ENCODE peak calls at places on chromosomes 11 and 22, in nine cellular contexts. G, L, P, V, E, N, C, T and H are unnamed samples.

GRCh38 chr11:59746111-59746510 is 9.1 kb upstream of the STX3 start:
- DNase-seq in G (no peak), L (no peak), P (no peak), V (no peak), E (no peak), N (no peak), C (no peak), T (no peak), H (no peak)

GRCh38 chr11:79265756-79266322 is 175.0 kb downstream of the TENM4 start:
- DNase-seq in G (no peak), L (no peak), P (peak), V (no peak), E (no peak), N (no peak), C (no peak), T (no peak), H (no peak)

GRCh38 chr11:85768473-85769146 is 42.3 kb downstream of the SYTL2 start:
- DNase-seq in G (no peak), L (no peak), P (no peak), V (no peak), E (no peak), N (no peak), C (no peak), T (no peak), H (no peak)

GRCh38 chr22:17132112-17132511 is 11.0 kb upstream of the TMEM121B start:
- DNase-seq in G (no peak), L (no peak), P (no peak), V (no peak), E (no peak), N (no peak), C (peak), T (no peak), H (no peak)

GRCh38 chr11:44247508-44247907 is 62.4 kb downstream of the ALX4 start:
- DNase-seq in G (no peak), L (no peak), P (no peak), V (no peak), E (no peak), N (no peak), C (no peak), T (no peak), H (no peak)

GRCh38 chr11:93031386-93031785 is 61.9 kb downstream of the MTNR1B start:
- DNase-seq in G (no peak), L (no peak), P (no peak), V (no peak), E (peak), N (no peak), C (no peak), T (no peak), H (no peak)

GRCh38 chr11:16280256-16280682 is 76.1 kb downstream of the SOX6 start:
- DNase-seq in G (no peak), L (no peak), P (no peak), V (peak), E (no peak), N (no peak), C (peak), T (no peak), H (peak)

GRCh38 chr11:61919113-61919840 is 1.9 kb upstream of the RAB3IL1 start:
- DNase-seq in G (peak), L (peak), P (no peak), V (no peak), E (no peak), N (no peak), C (peak), T (no peak), H (no peak)

GRCh38 chr11:27234043-27234668 is 128.9 kb downstream of the CCDC34 start:
- DNase-seq in G (no peak), L (peak), P (peak), V (peak), E (no peak), N (no peak), C (peak), T (no peak), H (no peak)

GRCh38 chr22:42914511-42915076 is 57.5 kb upstream of the ARFGAP3 start:
- DNase-seq in G (no peak), L (no peak), P (no peak), V (no peak), E (no peak), N (no peak), C (no peak), T (no peak), H (no peak)

GRCh38 chr11:62273789-62274275 is 3.9 kb downstream of the SCGB2A2 start:
- DNase-seq in G (no peak), L (no peak), P (no peak), V (no peak), E (no peak), N (no peak), C (no peak), T (no peak), H (no peak)

GRCh38 chr11:8167796-8168195 is 1.0 kb downstream of the RIC3 start:
- DNase-seq in G (no peak), L (no peak), P (no peak), V (no peak), E (no peak), N (no peak), C (no peak), T (no peak), H (no peak)

GRCh38 chr11:14418801-14419417 is 59.9 kb upstream of the RRAS2 start:
- DNase-seq in G (no peak), L (no peak), P (no peak), V (no peak), E (no peak), N (no peak), C (no peak), T (peak), H (no peak)

GRCh38 chr22:30425616-30426394 is at the start of gene MTFP1:
- DNase-seq in G (peak), L (peak), P (no peak), V (peak), E (no peak), N (no peak), C (peak), T (peak), H (peak)

GRCh38 chr11:61111786-61112517 is 9.7 kb downstream of the CD5 start:
- DNase-seq in G (no peak), L (no peak), P (no peak), V (no peak), E (no peak), N (no peak), C (peak), T (no peak), H (no peak)

GRCh38 chr11:69559181-69559580 is 77.7 kb downstream of the LINC01488 start:
- DNase-seq in G (peak), L (no peak), P (no peak), V (no peak), E (no peak), N (no peak), C (no peak), T (no peak), H (no peak)

GRCh38 chr22:45709866-45710265 is 38.2 kb downstream of the ATXN10 start:
- DNase-seq in G (no peak), L (no peak), P (no peak), V (no peak), E (no peak), N (no peak), C (no peak), T (no peak), H (no peak)

GRCh38 chr22:49724893-49725489 is 102.7 kb downstream of the BRD1 start:
- DNase-seq in G (no peak), L (peak), P (peak), V (peak), E (no peak), N (no peak), C (no peak), T (peak), H (peak)
- TF ChIP-seq POLR2AphosphoS5 in G (no peak), L (no peak), P (no peak), V (no peak), E (no peak), N (no peak), C (no peak), T (no peak), H (no peak)

DNA sequence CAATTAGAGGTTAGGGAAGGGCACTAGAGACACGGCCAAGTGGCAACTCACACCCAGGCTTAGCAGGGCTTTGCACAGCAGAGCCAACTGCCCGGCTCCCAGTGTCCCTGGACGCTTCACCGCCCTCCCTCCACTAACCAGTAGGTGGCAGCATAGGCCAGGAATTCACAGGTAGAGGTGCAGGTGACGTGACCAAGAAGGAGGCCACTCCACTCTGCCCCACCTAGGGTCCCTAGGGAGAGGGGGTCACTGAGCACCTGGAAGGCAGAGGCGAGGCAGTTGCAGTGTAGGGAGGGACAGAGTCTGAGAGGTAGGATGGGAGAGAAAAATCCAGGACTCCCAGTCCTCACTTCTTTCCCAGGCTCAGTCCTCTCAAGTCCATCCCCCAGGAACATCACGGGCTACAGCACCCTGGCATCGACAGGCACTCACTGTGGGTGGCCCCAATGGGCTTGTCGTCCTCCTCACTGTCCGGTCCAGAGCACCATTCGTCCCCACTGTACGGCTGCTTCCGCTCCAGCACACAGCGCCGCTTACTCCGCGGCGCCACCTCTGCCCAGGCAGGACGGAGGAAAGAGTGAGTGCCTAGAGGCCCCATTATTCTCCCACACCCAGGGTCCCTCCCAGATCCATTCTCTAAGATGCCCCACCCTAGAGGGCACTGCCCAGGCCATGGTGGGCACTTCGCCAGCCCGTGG is 18.5 kb downstream of the BCL9L start:
- DNase-seq in G (no peak), L (peak), P (no peak), V (peak), E (no peak), N (peak), C (peak), T (peak), H (peak)
- TF ChIP-seq POLR2AphosphoS5 in G (no peak), L (no peak), P (peak), V (peak), E (no peak), N (peak), C (no peak), T (peak), H (no peak)

DNA sequence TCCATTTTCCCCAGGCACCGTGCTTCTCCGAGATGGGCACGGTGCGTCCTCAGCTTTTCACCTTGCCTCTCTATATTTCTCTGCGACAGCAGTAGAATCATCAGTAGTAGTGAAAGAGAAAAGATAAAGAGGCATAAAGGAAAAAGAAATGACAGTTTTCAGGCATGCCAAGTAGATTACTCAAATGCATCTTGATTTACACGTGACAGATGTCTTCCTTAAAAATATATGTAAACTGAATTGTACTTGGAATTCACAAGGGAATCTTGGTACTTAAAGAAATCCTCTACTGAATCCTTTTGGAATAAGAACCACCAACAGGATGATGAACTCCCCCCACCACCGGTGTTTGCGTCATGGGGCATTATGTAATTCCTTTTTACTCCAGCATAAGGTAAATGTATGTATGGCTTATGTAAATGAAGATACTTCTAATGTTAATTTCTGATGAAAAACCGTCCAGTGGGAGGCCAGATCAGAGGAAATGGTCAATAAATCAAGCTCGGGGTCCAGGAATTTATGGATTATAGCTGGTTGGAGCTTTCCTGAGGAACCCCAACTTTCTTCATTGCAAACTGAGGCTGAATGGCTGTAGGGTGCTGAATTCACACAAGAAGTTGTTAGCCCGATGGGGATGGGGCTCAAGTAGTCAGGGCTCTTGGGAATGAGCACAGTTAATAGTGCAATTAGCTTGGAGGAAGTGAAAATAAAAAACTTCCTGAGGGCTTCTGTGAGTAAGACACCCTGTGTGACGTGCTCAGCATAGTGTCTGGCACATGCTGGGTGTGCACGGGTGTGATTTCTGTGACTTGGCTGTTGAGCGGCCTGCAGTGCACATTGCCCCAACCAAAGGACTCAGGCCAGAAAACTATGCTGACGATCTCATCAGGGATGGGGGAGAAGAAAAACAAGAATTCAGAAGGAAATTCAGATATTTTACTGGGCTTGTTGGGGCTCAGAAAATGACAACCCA is 630.4 kb downstream of the OPCML start:
- DNase-seq in G (no peak), L (no peak), P (no peak), V (no peak), E (no peak), N (no peak), C (no peak), T (no peak), H (no peak)
- TF ChIP-seq POLR2AphosphoS5 in G (no peak), L (no peak), P (no peak), V (no peak), E (no peak), N (no peak), C (no peak), T (no peak), H (no peak)

GRCh38 chr11:67438121-67438902 is 830 bp upstream of the PTPRCAP start:
- DNase-seq in G (no peak), L (peak), P (no peak), V (peak), E (no peak), N (no peak), C (no peak), T (no peak), H (peak)

GRCh38 chr11:67441082-67441683 is 2.1 kb downstream of the CORO1B start:
- DNase-seq in G (no peak), L (no peak), P (no peak), V (no peak), E (no peak), N (no peak), C (no peak), T (no peak), H (no peak)

GRCh38 chr11:67441731-67442401 is 1.4 kb downstream of the CORO1B start:
- DNase-seq in G (no peak), L (no peak), P (no peak), V (no peak), E (no peak), N (no peak), C (no peak), T (no peak), H (no peak)

GRCh38 chr11:67439321-67440228 is 2.1 kb upstream of the PTPRCAP start:
- DNase-seq in G (no peak), L (no peak), P (no peak), V (peak), E (no peak), N (no peak), C (no peak), T (no peak), H (peak)

DNA sequence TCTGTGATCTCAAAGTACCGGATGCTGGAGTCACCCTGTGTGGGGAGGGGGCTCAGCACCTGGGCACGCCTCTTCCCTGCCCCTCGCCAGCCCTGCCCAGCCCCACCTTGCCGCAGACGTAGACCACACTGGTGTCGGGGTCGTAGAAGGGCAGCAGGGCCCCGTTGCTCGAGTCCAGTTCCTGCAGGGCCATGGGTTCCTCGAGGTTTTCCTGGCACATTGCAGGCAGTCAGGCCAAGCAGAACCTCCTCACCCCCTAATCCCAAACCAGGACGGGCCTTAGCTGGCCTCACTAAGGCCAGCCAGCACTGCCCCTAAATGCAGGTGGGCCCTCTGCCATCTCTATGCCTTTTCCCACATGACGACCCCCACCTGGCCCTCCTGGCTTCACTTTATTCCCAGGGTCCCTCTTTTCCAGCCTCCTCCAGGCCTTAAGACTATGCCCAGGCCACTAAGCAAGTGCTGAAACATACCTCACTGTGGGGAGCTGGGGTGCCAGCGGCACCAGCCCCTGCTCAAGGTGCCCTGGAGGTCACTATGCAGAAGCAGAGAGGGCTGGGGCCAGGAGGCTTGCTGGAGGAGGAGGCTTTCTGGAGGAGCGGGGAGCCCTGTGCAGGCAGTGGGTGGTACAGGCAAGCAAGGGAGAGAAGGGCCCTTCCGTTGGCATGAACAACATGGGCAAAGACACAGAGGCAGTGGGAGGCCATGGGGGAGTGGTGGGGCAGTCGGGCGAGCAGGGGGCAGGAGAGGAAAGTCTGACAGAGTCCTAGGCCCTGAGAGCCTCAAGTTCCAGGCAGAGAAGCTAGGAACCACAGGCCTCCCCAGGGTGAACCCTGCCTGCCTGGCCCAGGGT is 2.8 kb downstream of the CORO1B start:
- DNase-seq in G (no peak), L (no peak), P (no peak), V (no peak), E (no peak), N (no peak), C (no peak), T (no peak), H (no peak)
- TF ChIP-seq POLR2AphosphoS5 in G (no peak), L (no peak), P (no peak), V (no peak), E (peak), N (no peak), C (no peak), T (no peak), H (no peak)

GRCh38 chr11:32892355-32893090 is at the start of gene QSER1:
- DNase-seq in G (peak), L (peak), P (no peak), V (peak), E (no peak), N (peak), C (peak), T (peak), H (peak)

GRCh38 chr11:32893091-32893946 is 708 bp downstream of the QSER1 start:
- DNase-seq in G (peak), L (peak), P (no peak), V (peak), E (no peak), N (no peak), C (peak), T (peak), H (peak)

GRCh38 chr11:32891657-32892354 is 805 bp upstream of the QSER1 start:
- DNase-seq in G (no peak), L (no peak), P (no peak), V (no peak), E (no peak), N (no peak), C (no peak), T (no peak), H (no peak)

GRCh38 chr11:32895471-32895870 is 2.9 kb downstream of the QSER1 start:
- DNase-seq in G (no peak), L (no peak), P (no peak), V (no peak), E (no peak), N (no peak), C (no peak), T (no peak), H (no peak)

GRCh38 chr11:32893947-32894827 is 1.6 kb downstream of the QSER1 start:
- DNase-seq in G (no peak), L (no peak), P (no peak), V (peak), E (no peak), N (peak), C (no peak), T (peak), H (no peak)
- TF ChIP-seq POLR2AphosphoS5 in G (no peak), L (peak), P (no peak), V (peak), E (peak), N (peak), C (peak), T (peak), H (no peak)

DNA sequence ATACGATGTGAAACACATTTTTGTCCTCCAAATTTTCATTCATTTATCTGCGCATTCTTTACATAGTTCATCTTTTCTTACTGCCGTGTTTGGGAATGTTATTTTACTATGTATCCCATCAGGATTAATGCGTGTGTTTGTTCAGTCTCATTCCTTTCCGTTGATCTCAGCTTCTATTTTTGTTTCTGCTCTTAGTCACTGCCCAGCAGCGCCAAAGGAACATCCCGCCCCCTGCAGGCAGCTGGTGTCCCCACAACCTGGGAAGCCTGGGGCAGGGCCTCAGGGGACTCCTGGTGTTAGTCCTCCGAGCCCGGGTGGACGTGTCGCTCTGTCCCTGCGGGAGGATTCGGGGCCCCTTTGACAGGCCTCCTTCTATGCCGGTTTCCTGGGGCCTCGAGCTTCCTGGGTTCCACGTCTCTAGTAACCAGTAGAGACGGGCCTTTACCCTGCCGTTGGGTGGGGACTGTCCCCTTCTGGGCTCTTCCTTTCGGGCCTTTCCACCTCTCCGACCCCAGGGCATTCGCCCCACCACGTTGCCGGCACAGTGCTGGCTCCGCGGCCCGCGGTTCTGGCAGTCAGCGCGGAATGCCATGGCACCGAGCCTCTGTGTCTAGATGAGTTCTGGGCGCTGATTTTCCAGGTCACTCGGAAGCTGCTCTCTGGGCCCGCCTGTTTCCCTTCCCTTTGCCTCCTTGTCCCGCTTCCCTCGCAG is 39.8 kb downstream of the WEE1 start:
- DNase-seq in G (peak), L (peak), P (peak), V (peak), E (peak), N (peak), C (peak), T (peak), H (peak)
- TF ChIP-seq POLR2AphosphoS5 in G (peak), L (peak), P (peak), V (peak), E (no peak), N (peak), C (peak), T (peak), H (peak)